ENCODE peak calls at places on chromosomes 1 and 21, in five cellular contexts. F, J, K, B and L are unnamed samples.

GRCh38 chr1:157196245-157196543 is 58.0 kb upstream of the ETV3 start:
- DNase-seq in F (no peak), J (no peak), K (no peak), B (no peak), L (no peak)

GRCh38 chr1:84430519-84430918 is 32.2 kb downstream of the DNASE2B start:
- DNase-seq in F (no peak), J (no peak), K (no peak), B (no peak), L (no peak)

GRCh38 chr1:176102243-176102642 is 104.8 kb downstream of the COP1 start:
- DNase-seq in F (no peak), J (no peak), K (no peak), B (no peak), L (peak)

GRCh38 chr1:218108034-218108433 is 177.1 kb upstream of the RRP15 start:
- DNase-seq in F (no peak), J (no peak), K (no peak), B (no peak), L (no peak)

GRCh38 chr1:237873487-237873927 is 17.2 kb downstream of the ZP4 start:
- DNase-seq in F (peak), J (no peak), K (no peak), B (no peak), L (peak)

GRCh38 chr1:232463226-232463625 is 166.7 kb downstream of the SIPA1L2 start:
- DNase-seq in F (no peak), J (no peak), K (no peak), B (no peak), L (peak)

GRCh38 chr1:84859866-84860265 is 33.1 kb downstream of the LPAR3 start:
- DNase-seq in F (no peak), J (no peak), K (no peak), B (no peak), L (no peak)

GRCh38 chr1:203512830-203513578 is 19.1 kb downstream of the OPTC start:
- DNase-seq in F (peak), J (no peak), K (peak), B (peak), L (peak)

GRCh38 chr1:192521734-192522133 is 53.8 kb upstream of the RGS1 start:
- DNase-seq in F (no peak), J (no peak), K (no peak), B (no peak), L (no peak)

GRCh38 chr1:109371271-109371739 is 26.4 kb downstream of the SORT1 start:
- DNase-seq in F (peak), J (no peak), K (no peak), B (no peak), L (peak)

GRCh38 chr1:111988743-111989453 is 570 bp downstream of the KCND3 start:
- DNase-seq in F (no peak), J (no peak), K (peak), B (no peak), L (no peak)

GRCh38 chr21:30478015-30478414 is 2.2 kb downstream of the KRTAP19-1 start:
- DNase-seq in F (no peak), J (no peak), K (no peak), B (no peak), L (no peak)

GRCh38 chr1:35568975-35569395 is 4.1 kb upstream of the TFAP2E start:
- DNase-seq in F (no peak), J (peak), K (peak), B (peak), L (peak)

GRCh38 chr1:147723691-147724323 is 36.6 kb downstream of the GJA5 start:
- DNase-seq in F (no peak), J (no peak), K (peak), B (no peak), L (peak)

GRCh38 chr21:39125752-39126485 is 57.3 kb downstream of the PSMG1 start:
- DNase-seq in F (no peak), J (no peak), K (peak), B (no peak), L (peak)

GRCh38 chr1:156407344-156407743 is 38.3 kb downstream of the RHBG start:
- DNase-seq in F (no peak), J (no peak), K (no peak), B (no peak), L (no peak)

GRCh38 chr1:40901886-40902633 is 39.9 kb upstream of the CITED4 start:
- DNase-seq in F (peak), J (no peak), K (no peak), B (no peak), L (peak)

GRCh38 chr1:152167835-152168534 is 9.0 kb upstream of the RPTN start:
- DNase-seq in F (peak), J (no peak), K (no peak), B (peak), L (peak)

GRCh38 chr1:50418600-50419109 is 4.6 kb downstream of the DMRTA2 start:
- DNase-seq in F (no peak), J (no peak), K (no peak), B (no peak), L (no peak)

GRCh38 chr1:199854681-199855321 is 172.7 kb upstream of the NR5A2 start:
- DNase-seq in F (no peak), J (no peak), K (no peak), B (no peak), L (no peak)

GRCh38 chr1:13774121-13774520 is 74.1 kb downstream of the PRDM2 start:
- DNase-seq in F (no peak), J (no peak), K (no peak), B (no peak), L (no peak)

GRCh38 chr1:94823116-94823515 is 3.0 kb downstream of the SLC44A3 start:
- DNase-seq in F (no peak), J (no peak), K (peak), B (no peak), L (no peak)

GRCh38 chr1:212814989-212815388 is 23.3 kb downstream of the TATDN3 start:
- DNase-seq in F (no peak), J (no peak), K (no peak), B (no peak), L (peak)

GRCh38 chr1:197029749-197030148 is 37.3 kb downstream of the F13B start:
- DNase-seq in F (no peak), J (no peak), K (no peak), B (no peak), L (peak)

GRCh38 chr1:150256549-150257341 is 829 bp upstream of the CA14 start:
- DNase-seq in F (no peak), J (no peak), K (no peak), B (no peak), L (no peak)

GRCh38 chr1:3315991-3316943 is 138.2 kb upstream of the ARHGEF16 start:
- DNase-seq in F (no peak), J (no peak), K (no peak), B (no peak), L (no peak)

GRCh38 chr1:168621356-168621755 is 45.0 kb downstream of the XCL1 start:
- DNase-seq in F (no peak), J (no peak), K (no peak), B (no peak), L (peak)

GRCh38 chr1:6440198-6441126 is 15.9 kb downstream of the ESPN start:
- DNase-seq in F (no peak), J (no peak), K (peak), B (no peak), L (no peak)

GRCh38 chr21:30408782-30409494 is 13.1 kb downstream of the KRTAP13-1 start:
- DNase-seq in F (peak), J (no peak), K (peak), B (peak), L (peak)

GRCh38 chr1:99727575-99728190 is 38.8 kb downstream of the FRRS1 start:
- DNase-seq in F (no peak), J (no peak), K (no peak), B (no peak), L (peak)

GRCh38 chr1:238060046-238060445 is 169.3 kb upstream of the ZP4 start:
- DNase-seq in F (no peak), J (no peak), K (no peak), B (no peak), L (no peak)

GRCh38 chr1:159921251-159921650 is 4.1 kb downstream of the TAGLN2 start:
- DNase-seq in F (no peak), J (no peak), K (no peak), B (no peak), L (no peak)

GRCh38 chr1:21264913-21265312 is 25.4 kb downstream of the ECE1 start:
- DNase-seq in F (no peak), J (peak), K (no peak), B (no peak), L (peak)

GRCh38 chr21:39568380-39568779 is 44.4 kb upstream of the B3GALT5 start:
- DNase-seq in F (peak), J (no peak), K (no peak), B (no peak), L (no peak)

GRCh38 chr1:101137144-101138126 is 99.4 kb upstream of the S1PR1 start:
- DNase-seq in F (peak), J (no peak), K (no peak), B (no peak), L (peak)

GRCh38 chr1:22971161-22972062 is 1.3 kb downstream of the LACTBL1 start:
- DNase-seq in F (no peak), J (no peak), K (no peak), B (no peak), L (peak)

GRCh38 chr1:155339515-155340111 is 18.9 kb downstream of the RUSC1 start:
- DNase-seq in F (no peak), J (no peak), K (no peak), B (no peak), L (peak)

GRCh38 chr21:23968722-23969647 is 1638.3 kb downstream of the MRPL39 start:
- DNase-seq in F (no peak), J (no peak), K (peak), B (peak), L (peak)

GRCh38 chr1:39204441-39205081 is at the start of gene MACF1:
- DNase-seq in F (peak), J (peak), K (peak), B (peak), L (peak)

GRCh38 chr1:248872752-248873408 is 14.0 kb upstream of the ZNF692 start:
- DNase-seq in F (no peak), J (no peak), K (peak), B (no peak), L (peak)

DNA sequence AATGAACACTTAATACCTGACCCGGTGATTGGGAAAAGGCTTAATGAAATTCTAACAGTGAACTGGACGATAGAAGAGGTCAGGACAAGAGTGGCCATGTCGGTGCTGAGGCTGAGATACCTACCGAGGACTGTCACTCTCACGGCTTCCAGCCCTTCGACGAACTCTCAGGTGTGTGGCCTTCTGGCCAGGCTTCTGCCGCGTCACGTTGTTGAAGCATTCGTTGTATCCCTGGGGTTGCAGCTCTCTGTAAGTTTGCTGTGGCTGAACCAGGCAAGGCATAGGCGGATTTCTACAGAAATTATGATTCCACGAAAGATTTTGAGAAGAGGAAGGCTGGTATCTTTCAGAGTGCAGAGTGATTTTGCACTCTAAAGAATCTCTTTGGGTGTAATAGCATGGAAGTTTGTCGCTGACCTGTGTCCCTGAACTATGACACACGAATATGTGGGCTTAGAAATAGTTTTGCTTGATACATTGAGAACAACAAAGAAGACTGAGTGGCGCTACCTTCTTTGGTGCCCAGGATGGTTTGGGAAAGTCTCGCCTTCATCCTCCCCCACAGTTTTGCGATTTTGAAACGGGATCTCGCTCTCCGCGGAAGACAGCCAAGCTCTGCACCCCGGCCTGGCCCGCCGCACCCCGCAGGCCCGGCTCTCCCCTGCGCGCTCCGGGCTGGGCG is 403 bp upstream of the EPHX4 start:
- DNase-seq in F (no peak), J (no peak), K (no peak), B (no peak), L (no peak)
- H3K4me3 ChIP-seq in F (peak), J (peak), K (peak), B (peak), L (peak)

GRCh38 chr1:226921504-226921903 is 18.6 kb upstream of the COQ8A start:
- DNase-seq in F (no peak), J (peak), K (no peak), B (no peak), L (no peak)
- TF ChIP-seq CTCF in F (no peak), J (no peak), K (no peak), B (no peak), L (no peak)

GRCh38 chr21:29323189-29323588 is 24.5 kb downstream of the BACH1 start:
- DNase-seq in F (no peak), J (no peak), K (no peak), B (no peak), L (no peak)

GRCh38 chr21:29330797-29331196 is 32.1 kb downstream of the BACH1 start:
- DNase-seq in F (no peak), J (no peak), K (no peak), B (no peak), L (no peak)

GRCh38 chr21:29322570-29322957 is 23.8 kb downstream of the BACH1 start:
- DNase-seq in F (no peak), J (no peak), K (no peak), B (no peak), L (no peak)

GRCh38 chr21:29321908-29322569 is 23.3 kb downstream of the BACH1 start:
- DNase-seq in F (no peak), J (no peak), K (no peak), B (no peak), L (no peak)

GRCh38 chr21:29326914-29327554 is 28.3 kb downstream of the BACH1 start:
- DNase-seq in F (no peak), J (no peak), K (no peak), B (no peak), L (no peak)
- H3K4me3 ChIP-seq in F (no peak), J (no peak), K (no peak), B (no peak), L (no peak)

DNA sequence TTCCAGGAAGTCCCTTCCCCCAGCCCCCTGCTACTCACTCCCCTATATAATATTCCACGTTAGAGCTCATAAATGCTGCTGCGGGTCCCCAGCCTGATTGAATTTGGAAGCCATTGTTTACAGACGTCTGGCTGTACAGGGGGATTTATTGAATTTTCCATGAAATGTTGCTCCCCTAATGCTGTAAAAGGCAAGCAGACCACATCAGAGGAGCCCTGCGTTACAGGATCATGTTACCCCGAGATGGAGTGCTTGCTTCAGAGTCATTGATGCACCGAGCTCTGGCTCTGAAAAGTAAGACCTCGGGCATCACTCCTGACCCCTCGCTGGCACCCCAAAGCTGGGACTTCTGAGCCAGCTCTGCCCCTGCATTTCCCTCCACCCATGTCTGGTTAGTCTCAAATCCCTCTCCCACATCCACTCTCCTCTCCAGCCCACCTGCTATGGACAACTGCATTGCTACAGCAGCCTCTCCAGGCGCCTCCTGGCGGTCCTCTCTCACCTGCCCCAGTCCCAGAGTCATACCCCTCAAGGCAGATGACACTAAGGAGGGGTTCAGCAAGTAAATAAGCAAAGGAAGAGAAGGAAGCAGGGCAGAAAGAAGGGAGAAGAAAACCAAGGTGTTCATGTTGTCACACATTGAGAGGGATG is 127.8 kb downstream of the TMEM53 start:
- DNase-seq in F (no peak), J (no peak), K (no peak), B (no peak), L (no peak)
- TF ChIP-seq CTCF in F (no peak), J (no peak), K (no peak), B (no peak), L (no peak)

GRCh38 chr1:51964309-51964696 is 26.2 kb downstream of the RAB3B start:
- DNase-seq in F (no peak), J (no peak), K (no peak), B (no peak), L (no peak)
- H3K4me3 ChIP-seq in F (no peak), J (no peak), K (no peak), B (no peak), L (no peak)

DNA sequence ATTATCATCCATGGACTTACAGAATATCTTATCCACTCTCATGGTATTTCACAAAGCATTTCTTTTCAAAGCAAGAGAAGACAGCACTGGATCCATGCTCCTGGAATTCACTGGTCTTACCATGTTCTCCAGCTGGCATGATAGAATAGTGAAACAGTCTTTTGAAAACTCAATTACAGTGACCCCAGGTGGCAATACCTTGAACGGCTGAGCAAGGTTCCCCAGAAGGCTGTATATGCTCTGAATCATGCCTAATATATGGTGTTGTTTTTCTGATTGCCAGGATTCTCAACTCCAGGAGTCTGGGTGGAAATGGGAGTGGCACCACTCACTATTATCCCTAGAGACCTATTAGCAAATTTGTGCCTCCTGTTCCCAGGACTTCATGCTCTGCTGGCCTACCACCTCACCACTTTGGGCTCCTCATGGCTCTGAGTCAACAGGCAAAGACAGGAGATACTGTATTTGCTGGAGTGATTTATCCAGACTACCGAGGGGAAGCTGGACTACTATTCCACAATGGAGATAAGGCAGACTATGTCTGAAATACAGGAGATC is 87.6 kb downstream of the CATSPERE start:
- DNase-seq in F (no peak), J (no peak), K (no peak), B (no peak), L (no peak)
- TF ChIP-seq CTCF in F (no peak), J (no peak), K (no peak), B (no peak), L (no peak)

GRCh38 chr1:116262995-116263385 is 110.1 kb upstream of the ATP1A1 start:
- DNase-seq in F (no peak), J (no peak), K (no peak), B (no peak), L (no peak)

GRCh38 chr1:116261227-116261626 is 111.8 kb upstream of the ATP1A1 start:
- DNase-seq in F (no peak), J (no peak), K (no peak), B (no peak), L (peak)

GRCh38 chr1:116260621-116261020 is 112.4 kb upstream of the ATP1A1 start:
- DNase-seq in F (no peak), J (no peak), K (no peak), B (no peak), L (no peak)

GRCh38 chr1:116260096-116260495 is 112.9 kb upstream of the ATP1A1 start:
- DNase-seq in F (no peak), J (no peak), K (no peak), B (no peak), L (no peak)

DNA sequence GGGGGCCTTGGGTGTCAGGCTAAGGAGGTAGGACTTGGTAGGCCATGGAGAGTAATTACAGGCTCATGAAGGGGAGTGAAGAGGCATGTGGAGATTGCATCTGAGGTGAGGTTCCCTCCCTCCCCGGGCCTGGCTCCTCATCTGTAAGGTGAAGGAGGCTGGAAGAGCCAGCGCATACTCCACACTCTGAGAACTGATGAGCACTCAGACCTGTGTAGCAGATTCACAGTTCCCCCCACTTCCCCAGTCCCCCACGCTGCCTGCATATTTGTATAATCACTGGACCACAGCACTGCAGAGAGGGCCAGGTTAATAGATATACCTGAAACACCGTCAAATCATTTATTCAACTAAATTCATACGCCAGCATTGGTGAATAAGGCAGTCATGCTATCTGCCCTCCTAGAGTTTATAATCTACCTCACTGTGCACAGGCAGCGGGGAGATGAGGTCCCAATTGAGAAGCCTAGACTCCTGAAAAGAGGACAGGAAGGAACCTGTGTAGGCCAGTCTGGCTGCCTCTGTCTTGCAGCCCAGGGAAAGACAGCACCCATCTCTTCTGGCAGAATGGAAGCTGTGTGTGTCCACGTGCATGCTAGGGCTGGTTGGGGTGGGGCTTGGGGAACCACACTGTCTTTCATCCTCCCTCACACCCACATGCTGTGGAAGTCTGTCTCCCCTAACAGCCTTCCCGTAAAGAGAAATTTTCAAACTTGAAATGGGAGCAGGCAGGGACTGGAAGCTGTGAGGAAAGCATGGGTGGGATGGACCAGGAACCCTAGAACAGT is 110.6 kb upstream of the ATP1A1 start:
- DNase-seq in F (no peak), J (no peak), K (no peak), B (no peak), L (no peak)
- H3K4me3 ChIP-seq in F (no peak), J (no peak), K (no peak), B (no peak), L (no peak)